ENCODE peak calls at places on chromosomes 16 and 17, in seven cellular contexts. D is Peyer's patch; J is transverse colon; H is cardiac muscle cell; X is effector memory CD4-positive, alpha-beta T cell; B is RWPE1; U is AG04450. I is an unnamed sample.

GRCh38 chr16:2243031-2243528 is 6.8 kb downstream of the DNASE1L2 start:
- DNase-seq in D (no peak), J (no peak), H (no peak), X (no peak), B (no peak), U (no peak), I (no peak)

GRCh38 chr17:46013502-46014165 is 14.6 kb downstream of the STH start:
- DNase-seq in D (no peak), J (no peak), H (peak), X (no peak), B (no peak), U (peak), I (no peak)

GRCh38 chr17:59790936-59791335 is 83.5 kb downstream of the VMP1 start:
- DNase-seq in D (no peak), J (no peak), H (no peak), X (no peak), B (no peak), U (no peak), I (no peak)

GRCh38 chr16:51095114-51095872 is 55.8 kb downstream of the SALL1 start:
- DNase-seq in D (no peak), J (no peak), H (no peak), X (no peak), B (no peak), U (no peak), I (no peak)

GRCh38 chr16:14354561-14355351 is 275.3 kb downstream of the PARN start:
- DNase-seq in D (peak), J (no peak), H (peak), X (no peak), B (no peak), U (no peak), I (peak)

GRCh38 chr17:245611-246010 is 64.2 kb upstream of the DOC2B start:
- DNase-seq in D (no peak), J (peak), H (no peak), X (no peak), B (no peak), U (no peak), I (no peak)

GRCh38 chr16:51243836-51244483 is 92.9 kb upstream of the SALL1 start:
- DNase-seq in D (peak), J (peak), H (peak), X (no peak), B (peak), U (no peak), I (no peak)

GRCh38 chr16:52016387-52016786 is 530.6 kb downstream of the TOX3 start:
- DNase-seq in D (no peak), J (no peak), H (no peak), X (no peak), B (no peak), U (no peak), I (no peak)

GRCh38 chr16:55933038-55933437 is 57.9 kb upstream of the CES5A start:
- DNase-seq in D (no peak), J (no peak), H (no peak), X (no peak), B (no peak), U (no peak), I (no peak)

GRCh38 chr17:75753514-75754377 is 11.2 kb downstream of the GALK1 start:
- DNase-seq in D (peak), J (peak), H (peak), X (peak), B (no peak), U (no peak), I (peak)

GRCh38 chr16:22348296-22348695 is 26.1 kb downstream of the CDR2 start:
- DNase-seq in D (no peak), J (no peak), H (no peak), X (no peak), B (peak), U (no peak), I (no peak)

GRCh38 chr17:15922586-15922985 is 22.3 kb upstream of the ADORA2B start:
- DNase-seq in D (no peak), J (no peak), H (no peak), X (no peak), B (no peak), U (no peak), I (no peak)

GRCh38 chr17:1649844-1650409 is at the start of gene RILP:
- DNase-seq in D (peak), J (peak), H (peak), X (no peak), B (peak), U (no peak), I (peak)
- H3K27ac ChIP-seq in D (peak), J (peak), H (peak), X (peak), B (peak), U (peak), I (peak)

GRCh38 chr16:15640966-15641365 is 2.0 kb downstream of the MARF1 start:
- DNase-seq in D (no peak), J (no peak), H (no peak), X (no peak), B (no peak), U (no peak), I (no peak)
- H3K27ac ChIP-seq in D (no peak), J (peak), H (no peak), X (peak), B (no peak), U (no peak), I (no peak)

GRCh38 chr17:29193146-29193545 is 12.9 kb upstream of the MYO18A start:
- DNase-seq in D (no peak), J (no peak), H (no peak), X (no peak), B (no peak), U (no peak), I (no peak)

GRCh38 chr17:29194669-29195068 is 14.5 kb upstream of the MYO18A start:
- DNase-seq in D (no peak), J (no peak), H (no peak), X (no peak), B (no peak), U (no peak), I (no peak)

GRCh38 chr17:29195465-29196081 is 15.4 kb upstream of the MYO18A start:
- DNase-seq in D (peak), J (no peak), H (no peak), X (no peak), B (no peak), U (no peak), I (no peak)

GRCh38 chr17:29197516-29198272 is 17.5 kb upstream of the MYO18A start:
- DNase-seq in D (no peak), J (no peak), H (no peak), X (no peak), B (no peak), U (no peak), I (no peak)

GRCh38 chr17:29196784-29197515 is 16.8 kb upstream of the MYO18A start:
- DNase-seq in D (no peak), J (no peak), H (no peak), X (no peak), B (no peak), U (no peak), I (no peak)
- H3K27ac ChIP-seq in D (no peak), J (no peak), H (no peak), X (no peak), B (no peak), U (no peak), I (no peak)

DNA sequence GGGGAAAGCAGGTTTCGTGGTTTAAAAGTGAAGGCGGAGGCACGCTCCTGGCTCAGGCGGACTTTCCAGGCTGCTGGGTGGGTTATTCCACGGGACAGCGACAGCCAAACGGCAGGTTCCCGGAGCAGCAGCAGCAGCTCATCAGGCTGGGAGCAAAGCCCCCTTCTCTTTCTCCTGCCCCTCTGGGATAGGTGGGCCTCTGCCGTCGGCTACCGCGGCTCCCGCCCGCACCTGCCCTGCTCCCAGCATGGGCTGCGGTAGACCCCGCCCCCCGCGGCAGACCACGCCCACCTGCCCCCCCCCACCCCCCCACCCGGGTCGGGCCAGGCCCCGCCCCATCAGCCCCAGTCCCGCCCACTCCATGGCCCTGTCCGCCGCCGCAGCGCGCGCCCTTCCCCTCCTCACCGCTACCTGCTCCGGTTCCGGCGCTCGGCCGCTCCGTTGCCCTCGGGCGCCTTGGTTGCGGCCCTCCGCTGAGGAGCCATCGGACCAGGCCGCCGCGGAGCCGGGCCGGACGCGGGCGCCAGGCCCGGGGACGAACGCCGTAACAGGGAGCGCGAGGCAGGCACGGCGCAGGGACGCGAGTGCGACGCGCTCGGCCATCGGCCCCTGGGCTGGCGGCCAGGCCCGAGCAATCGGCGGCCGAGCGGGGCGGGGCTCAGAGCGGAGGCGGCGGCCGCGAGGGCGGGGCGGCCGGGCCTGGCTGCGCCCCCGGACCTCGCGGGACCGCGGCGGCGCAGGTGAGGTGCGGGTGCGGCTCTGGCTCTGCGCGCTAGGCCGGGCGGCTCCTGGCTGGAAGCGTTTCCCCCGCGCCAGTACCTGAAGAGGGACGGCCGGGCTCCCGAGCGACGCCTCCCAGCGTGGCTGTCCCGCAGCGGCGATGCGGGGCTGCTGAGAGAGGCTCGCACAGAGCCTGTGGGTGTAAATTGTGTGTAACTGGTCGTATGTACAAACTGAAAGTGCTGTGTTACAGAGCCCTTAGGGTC is at the start of the genes HEXD and OGFOD3:
- DNase-seq in D (peak), J (peak), H (peak), X (peak), B (peak), U (no peak), I (peak)
- H3K27ac ChIP-seq in D (peak), J (peak), H (peak), X (peak), B (peak), U (no peak), I (peak)

GRCh38 chr17:28112199-28112995 is 69.9 kb downstream of the NLK start:
- DNase-seq in D (no peak), J (peak), H (peak), X (no peak), B (no peak), U (no peak), I (no peak)
- H3K27ac ChIP-seq in D (no peak), J (no peak), H (no peak), X (no peak), B (no peak), U (no peak), I (no peak)

DNA sequence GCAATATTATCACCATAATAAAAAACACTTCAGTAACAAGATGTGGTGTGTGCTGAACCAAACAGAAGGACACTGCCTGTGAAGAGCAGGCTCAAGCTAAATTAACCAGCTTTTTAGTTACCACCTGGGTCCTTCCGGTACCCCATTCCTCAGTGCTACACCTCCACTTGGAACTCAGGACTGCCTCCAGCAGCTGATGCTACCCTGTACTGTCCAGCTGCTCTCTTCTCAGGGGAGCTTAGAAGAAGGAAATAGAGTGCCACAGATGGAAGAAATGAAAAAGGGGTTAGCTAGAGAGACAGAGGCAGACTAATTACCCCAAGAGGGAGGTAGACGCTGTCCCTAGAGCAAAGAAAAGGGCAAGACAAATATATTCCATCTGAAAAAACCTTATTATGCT is 5.7 kb downstream of the MED13 start:
- DNase-seq in D (no peak), J (no peak), H (no peak), X (no peak), B (no peak), U (no peak), I (no peak)
- H3K27ac ChIP-seq in D (no peak), J (no peak), H (peak), X (no peak), B (no peak), U (no peak), I (no peak)

DNA sequence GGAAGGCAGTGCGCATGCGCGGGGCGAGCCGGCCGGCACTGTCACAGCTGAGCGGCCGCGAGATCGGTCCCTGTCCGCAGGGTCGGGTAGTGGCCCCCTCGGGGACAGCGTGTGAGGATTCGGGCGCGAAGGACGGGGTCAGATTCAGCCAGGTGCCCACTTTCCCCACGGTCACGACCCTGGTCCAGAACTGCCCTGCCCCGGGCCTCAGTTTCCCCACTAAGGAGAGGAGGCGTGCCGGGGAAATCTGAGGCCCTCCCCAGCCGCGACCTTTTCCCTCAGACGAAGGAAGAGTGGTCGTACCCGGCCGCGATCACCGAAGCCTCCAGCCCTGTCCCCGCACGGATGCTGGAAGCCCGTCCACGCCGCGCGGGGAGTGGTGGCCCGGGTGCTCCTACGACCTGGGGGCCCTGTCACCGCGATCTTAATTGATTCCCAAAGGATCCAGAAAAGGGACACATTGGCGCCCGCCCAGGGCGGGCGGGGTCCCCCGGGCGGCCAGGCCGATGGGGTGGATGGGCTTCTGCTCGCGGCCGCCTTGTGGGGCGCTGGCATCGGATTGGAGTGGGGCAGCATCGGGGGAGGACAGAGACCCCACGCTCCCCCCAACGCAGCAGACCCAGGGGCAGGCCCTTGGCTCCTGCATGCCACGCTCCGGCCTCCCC is 57.7 kb downstream of the SRL start:
- DNase-seq in D (no peak), J (no peak), H (no peak), X (no peak), B (no peak), U (no peak), I (no peak)
- H3K27ac ChIP-seq in D (peak), J (peak), H (peak), X (no peak), B (peak), U (no peak), I (peak)

GRCh38 chr17:52660692-52661091 is 502.2 kb upstream of the CA10 start:
- DNase-seq in D (no peak), J (no peak), H (peak), X (no peak), B (no peak), U (no peak), I (no peak)
- H3K27ac ChIP-seq in D (no peak), J (no peak), H (no peak), X (no peak), B (no peak), U (no peak), I (no peak)

GRCh38 chr16:57062329-57062728 is 30.1 kb upstream of the CPNE2 start:
- DNase-seq in D (no peak), J (no peak), H (no peak), X (no peak), B (no peak), U (no peak), I (no peak)
- H3K27ac ChIP-seq in D (peak), J (peak), H (no peak), X (no peak), B (peak), U (no peak), I (no peak)

I was measured in MM.1S.